ENCODE peak calls at places on chromosomes 13 and 19, in five cellular contexts. K is DND-41, R is upper lobe of left lung, Y is choroid plexus epithelial cell, A is small intestine. C is an unnamed sample.
A peak's percentile ranks its signal among the peaks of the same experiment; 100 is the strongest.

GRCh38 chr13:32019612-32020233 is 11.9 kb upstream of the FRY start:
- DNase-seq in K (peak; percentile 41), R (no peak), Y (peak; percentile 92), A (peak; percentile 22), C (no peak)

GRCh38 chr13:21973437-21974125 is 302.7 kb downstream of the FGF9 start:
- DNase-seq in K (no peak), R (no peak), Y (no peak), A (no peak), C (no peak)

GRCh38 chr13:26867451-26868067 is 107.0 kb upstream of the GPR12 start:
- DNase-seq in K (peak; percentile 62), R (no peak), Y (peak; percentile 48), A (peak; percentile 4), C (no peak)

GRCh38 chr13:87123987-87124784 is 547.0 kb upstream of the SLITRK5 start:
- DNase-seq in K (peak; percentile 13), R (no peak), Y (peak; percentile 100), A (no peak), C (no peak)

GRCh38 chr13:85074543-85075313 is 724.5 kb downstream of the SLITRK6 start:
- DNase-seq in K (no peak), R (no peak), Y (no peak), A (no peak), C (no peak)

GRCh38 chr19:868458-869244 is 9.2 kb downstream of the CFD start:
- DNase-seq in K (peak; percentile 14), R (peak; percentile 80), Y (no peak), A (no peak), C (no peak)

GRCh38 chr19:7159105-7159933 is 89.8 kb downstream of the ZNF557 start:
- DNase-seq in K (no peak), R (no peak), Y (no peak), A (no peak), C (no peak)

GRCh38 chr13:100511422-100511821 is 77.2 kb downstream of the GGACT start:
- DNase-seq in K (no peak), R (no peak), Y (no peak), A (no peak), C (no peak)

GRCh38 chr19:54388803-54389144 is 24.0 kb upstream of the LAIR1 start:
- DNase-seq in K (no peak), R (no peak), Y (no peak), A (no peak), C (no peak)

GRCh38 chr19:34430738-34431625 is 2.8 kb downstream of the UBA2 start:
- DNase-seq in K (peak; percentile 60), R (no peak), Y (peak; percentile 77), A (peak; percentile 48), C (peak; percentile 86)

GRCh38 chr13:112974125-112974524 is 5.1 kb downstream of the MCF2L start:
- DNase-seq in K (no peak), R (no peak), Y (no peak), A (no peak), C (no peak)

GRCh38 chr13:83881031-83881727 is 1.1 kb downstream of the SLITRK1 start:
- DNase-seq in K (no peak), R (no peak), Y (no peak), A (no peak), C (no peak)

GRCh38 chr19:4556574-4557185 is 2.8 kb downstream of the SEMA6B start:
- DNase-seq in K (peak; percentile 32), R (peak; percentile 84), Y (no peak), A (no peak), C (no peak)

GRCh38 chr13:69618393-69618792 is 489.2 kb upstream of the ATXN8OS start:
- DNase-seq in K (no peak), R (no peak), Y (no peak), A (no peak), C (no peak)

GRCh38 chr13:23701646-23702045 is 131.4 kb downstream of the TNFRSF19 start:
- DNase-seq in K (no peak), R (peak; percentile 84), Y (peak; percentile 100), A (no peak), C (no peak)

GRCh38 chr13:29849071-29849541 is 1.3 kb downstream of the UBL3 start:
- DNase-seq in K (peak; percentile 12), R (no peak), Y (peak; percentile 26), A (peak; percentile 53), C (peak; percentile 15)

GRCh38 chr13:33434676-33435075 is 149.1 kb upstream of the STARD13 start:
- DNase-seq in K (no peak), R (no peak), Y (no peak), A (no peak), C (no peak)

GRCh38 chr19:50573741-50574461 is 5.7 kb upstream of the LRRC4B start:
- DNase-seq in K (no peak), R (no peak), Y (no peak), A (no peak), C (no peak)

GRCh38 chr19:33387351-33388230 is 14.1 kb downstream of the CEBPG start:
- DNase-seq in K (no peak), R (peak; percentile 83), Y (no peak), A (no peak), C (no peak)

GRCh38 chr19:33390120-33390907 is 16.8 kb downstream of the CEBPG start:
- DNase-seq in K (no peak), R (peak; percentile 88), Y (no peak), A (no peak), C (no peak)

GRCh38 chr13:80131204-80131603 is 209.7 kb downstream of the SPRY2 start:
- DNase-seq in K (no peak), R (peak; percentile 49), Y (peak; percentile 86), A (peak; percentile 53), C (no peak)

GRCh38 chr13:52454459-52454824 is 836 bp upstream of the CKAP2 start:
- DNase-seq in K (peak; percentile 36), R (no peak), Y (peak; percentile 17), A (peak; percentile 35), C (peak; percentile 65)

GRCh38 chr13:95500136-95500718 is 52.3 kb upstream of the CLDN10 start:
- DNase-seq in K (no peak), R (no peak), Y (no peak), A (no peak), C (no peak)

GRCh38 chr13:25196971-25197370 is 24.9 kb upstream of the AMER2 start:
- DNase-seq in K (no peak), R (no peak), Y (no peak), A (no peak), C (no peak)

GRCh38 chr19:13597625-13598024 is 91.3 kb upstream of the CACNA1A start:
- DNase-seq in K (peak; percentile 60), R (no peak), Y (peak; percentile 85), A (peak; percentile 60), C (peak; percentile 45)

GRCh38 chr13:30033681-30034447 is 183.4 kb upstream of the UBL3 start:
- DNase-seq in K (no peak), R (no peak), Y (peak; percentile 39), A (no peak), C (no peak)

GRCh38 chr19:15469513-15470297 is 5.4 kb upstream of the RASAL3 start:
- DNase-seq in K (no peak), R (peak; percentile 86), Y (no peak), A (no peak), C (peak; percentile 37)
- H3K4me3 ChIP-seq in K (no peak overlapping the region), R (peak overlapping the region; percentile 44), Y (peak overlapping the region; percentile 36), A (no peak overlapping the region), C (peak overlapping the region; percentile 31)

GRCh38 chr19:46723023-46723461 is 6.1 kb upstream of the PRKD2 start:
- DNase-seq in K (no peak), R (no peak), Y (no peak), A (no peak), C (no peak)
- H3K4me3 ChIP-seq in K (no peak overlapping the region), R (no peak overlapping the region), Y (no peak overlapping the region), A (no peak overlapping the region), C (no peak overlapping the region)

DNA sequence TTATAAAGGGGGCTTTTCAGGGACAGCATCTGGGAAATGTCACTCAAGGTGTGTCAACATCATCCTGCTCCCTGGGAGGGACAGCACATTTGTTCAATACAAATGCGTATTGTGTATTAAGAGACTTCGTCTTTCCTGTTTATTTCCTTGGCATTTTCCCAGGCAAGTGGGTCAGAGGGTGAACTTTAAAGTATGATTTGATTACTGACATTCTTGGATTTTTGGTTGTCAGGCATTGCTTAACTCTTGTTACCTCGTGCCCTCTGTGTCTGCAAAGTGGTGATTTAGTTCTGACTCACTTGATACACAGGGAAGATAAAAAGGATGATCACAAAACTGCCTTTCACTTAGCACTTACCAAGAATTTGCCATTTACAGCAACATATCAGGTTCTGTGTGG is 292.7 kb downstream of the SUCLA2 start:
- DNase-seq in K (no peak), R (no peak), Y (peak; percentile 63), A (no peak), C (no peak)
- H3K4me3 ChIP-seq in K (no peak overlapping the region), R (no peak overlapping the region), Y (no peak overlapping the region), A (no peak overlapping the region), C (no peak overlapping the region)

GRCh38 chr19:17658240-17658639 is 29.9 kb downstream of the UNC13A start:
- DNase-seq in K (no peak), R (no peak), Y (no peak), A (no peak), C (no peak)
- H3K4me3 ChIP-seq in K (no peak overlapping the region), R (no peak overlapping the region), Y (no peak overlapping the region), A (no peak overlapping the region), C (no peak overlapping the region)

DNA sequence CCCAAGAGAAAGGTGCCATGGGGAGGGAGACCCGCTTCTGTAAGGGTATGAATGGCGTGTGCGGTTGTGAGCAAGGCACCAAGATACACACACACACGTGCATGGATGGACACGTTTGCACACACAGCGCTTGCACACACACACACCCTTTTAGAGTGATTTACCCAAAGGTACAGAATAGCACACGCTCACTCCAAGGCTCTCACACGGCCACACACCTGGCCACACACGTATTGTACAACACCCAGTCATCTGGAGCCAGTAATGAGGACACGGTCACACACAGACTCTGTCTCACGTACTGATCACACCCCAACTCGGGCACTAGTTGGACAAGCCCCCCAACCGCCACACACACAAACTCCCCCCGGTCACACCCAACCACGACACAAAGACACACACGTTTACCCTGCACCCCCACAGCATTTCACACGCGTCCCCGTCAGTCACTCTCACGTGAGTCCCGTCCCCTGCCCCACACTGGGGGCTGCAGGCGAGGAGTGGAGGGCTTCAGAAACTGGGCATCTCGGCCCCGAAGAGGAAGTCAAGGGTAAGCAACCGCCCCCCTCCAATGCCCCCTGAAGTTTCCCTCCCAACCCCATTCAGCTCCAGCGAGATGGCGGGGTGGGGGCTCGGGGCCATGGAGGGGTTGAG is 779 bp downstream of the OLFM2 start:
- DNase-seq in K (no peak), R (peak; percentile 50), Y (no peak), A (no peak), C (no peak)
- H3K4me3 ChIP-seq in K (no peak overlapping the region), R (peak overlapping the region; percentile 38), Y (no peak overlapping the region), A (no peak overlapping the region), C (no peak overlapping the region)

DNA sequence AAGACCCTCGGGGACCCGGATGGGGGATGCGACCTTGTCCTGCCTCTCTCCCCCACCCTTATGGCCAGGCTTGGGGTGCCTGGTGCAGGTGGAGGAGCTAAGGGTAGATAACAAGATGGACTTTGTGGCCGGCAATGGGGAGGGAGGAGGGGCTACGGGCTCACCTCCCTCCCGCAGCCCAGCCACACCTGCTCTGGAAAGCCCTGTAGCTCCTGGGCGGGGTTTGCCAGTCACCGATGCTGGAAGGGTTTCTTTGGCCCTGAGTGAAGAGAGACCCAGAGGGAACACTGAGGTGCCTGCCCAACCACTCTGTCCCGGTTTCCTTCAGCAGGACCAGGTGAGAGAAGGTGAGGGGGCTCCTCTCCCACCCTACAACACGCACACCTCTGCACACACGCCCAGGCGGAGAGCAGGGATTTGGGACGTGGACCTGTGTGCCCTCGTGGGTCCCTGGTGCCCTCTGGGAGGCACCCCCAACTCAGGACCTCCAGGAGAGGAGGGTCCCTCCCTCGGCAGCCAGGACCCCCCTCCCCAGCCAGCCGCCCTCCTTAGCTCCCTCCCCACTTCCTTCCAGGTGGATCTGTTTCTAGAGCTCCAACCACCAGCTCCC is at the start of gene FUT2:
- DNase-seq in K (no peak), R (no peak), Y (no peak), A (peak; percentile 97), C (no peak)
- H3K4me3 ChIP-seq in K (no peak within 1 kb of the TSS), R (peak within 1 kb of the TSS; percentile 43), Y (no peak within 1 kb of the TSS), A (peak within 1 kb of the TSS; percentile 54), C (no peak within 1 kb of the TSS)

GRCh38 chr19:10335149-10336053 is 2.1 kb upstream of the RAVER1 start:
- DNase-seq in K (no peak), R (peak; percentile 73), Y (no peak), A (no peak), C (no peak)
- H3K4me3 ChIP-seq in K (no peak overlapping the region), R (peak overlapping the region; percentile 65), Y (peak overlapping the region; percentile 72), A (no peak overlapping the region), C (no peak overlapping the region)

C was measured in CD4-positive, CD25-positive, alpha-beta regulatory T cell.